ENCODE peak calls at places on chromosomes 7 and 10, in five cellular contexts. D is iPS-NIHi11; R is lower leg skin; O is DND-41; A is stimulated activated CD4-positive, alpha-beta T cell treated with anti-CD3 and anti-CD28 coated beads, Interleukin-4, amount 100 ng/mL, for 24 hours. M is an unnamed sample.

GRCh38 chr7:40899151-40899550 is 764.3 kb downstream of the SUGCT start:
- DNase-seq in O (no peak), A (no peak), D (no peak), R (peak), M (no peak)

GRCh38 chr10:80148166-80148805 is 15.8 kb downstream of the PLAC9 start:
- DNase-seq in O (no peak), A (no peak), D (no peak), R (no peak), M (no peak)

GRCh38 chr7:84136336-84136735 is 58.3 kb downstream of the SEMA3A start:
- DNase-seq in R (no peak), O (no peak), A (no peak), D (peak), M (no peak)

GRCh38 chr7:98472391-98473002 is 71.6 kb upstream of the BAIAP2L1 start:
- DNase-seq in O (no peak), D (no peak), A (no peak), R (no peak), M (no peak)

GRCh38 chr7:47389923-47390630 is 191.8 kb downstream of the TNS3 start:
- DNase-seq in O (no peak), D (no peak), A (no peak), R (peak), M (no peak)

GRCh38 chr7:18671176-18671575 is 175.6 kb downstream of the HDAC9 start:
- DNase-seq in A (no peak), R (no peak), D (no peak), O (no peak), M (no peak)

GRCh38 chr7:63789378-63790176 is 209.1 kb upstream of the ZNF722 start:
- DNase-seq in O (no peak), A (no peak), D (no peak), R (no peak), M (no peak)

GRCh38 chr10:113169853-113170455 is 219.9 kb downstream of the TCF7L2 start:
- DNase-seq in A (peak), D (no peak), R (no peak), O (no peak), M (no peak)

GRCh38 chr10:21649441-21649872 is 115.4 kb downstream of the MLLT10 start:
- DNase-seq in A (no peak), D (no peak), R (no peak), O (no peak), M (no peak)

GRCh38 chr7:53771701-53772100 is 736.3 kb downstream of the POM121L12 start:
- DNase-seq in D (no peak), A (no peak), R (no peak), O (no peak), M (no peak)

GRCh38 chr7:128408709-128409434 is 910 bp downstream of the IMPDH1 start:
- DNase-seq in A (no peak), R (peak), O (no peak), D (no peak), M (peak)

GRCh38 chr7:88669913-88670312 is 89.6 kb upstream of the ZNF804B start:
- DNase-seq in R (no peak), O (no peak), D (no peak), A (no peak), M (no peak)

GRCh38 chr7:53609185-53609584 is 573.8 kb downstream of the POM121L12 start:
- DNase-seq in A (no peak), R (no peak), D (no peak), O (no peak), M (no peak)

GRCh38 chr10:101609481-101609880 is 21.4 kb downstream of the DPCD start:
- DNase-seq in D (no peak), A (no peak), O (no peak), R (no peak), M (no peak)

GRCh38 chr7:149772821-149773425 is 465 bp downstream of the ZNF467 start:
- DNase-seq in R (peak), D (peak), A (peak), O (peak), M (no peak)

GRCh38 chr10:70551971-70552422 is 50.5 kb downstream of the PRF1 start:
- DNase-seq in R (no peak), O (no peak), D (no peak), A (no peak), M (peak)

GRCh38 chr10:23918839-23919238 is 290.1 kb upstream of the KIAA1217 start:
- DNase-seq in A (no peak), R (no peak), D (peak), O (no peak), M (no peak)

GRCh38 chr7:140213684-140214074 is 36.9 kb upstream of the KDM7A start:
- DNase-seq in D (no peak), O (no peak), R (peak), A (no peak), M (no peak)

GRCh38 chr7:133550811-133551210 is 297.9 kb downstream of the EXOC4 start:
- DNase-seq in O (no peak), D (no peak), R (no peak), A (no peak), M (no peak)

GRCh38 chr10:85648279-85648754 is 718.3 kb downstream of the GRID1 start:
- DNase-seq in A (no peak), D (no peak), O (no peak), R (no peak), M (no peak)

GRCh38 chr7:134988161-134988560 is 1.9 kb downstream of the AGBL3 start:
- DNase-seq in D (no peak), R (no peak), A (no peak), O (no peak), M (no peak)

GRCh38 chr7:148116954-148117353 is 473.6 kb upstream of the C7orf33 start:
- DNase-seq in A (no peak), D (no peak), R (no peak), O (no peak), M (no peak)

GRCh38 chr10:100970076-100970913 is 991 bp downstream of the SEMA4G start:
- DNase-seq in O (peak), D (peak), A (no peak), R (no peak), M (peak)

GRCh38 chr10:99975942-99976809 is 33.6 kb downstream of the DNMBP start:
- DNase-seq in R (no peak), A (no peak), D (no peak), O (no peak), M (no peak)

GRCh38 chr7:90709501-90710465 is 113.7 kb downstream of the CDK14 start:
- DNase-seq in O (no peak), D (no peak), A (no peak), R (no peak), M (no peak)

GRCh38 chr7:55574062-55574717 is 1.9 kb upstream of the VOPP1 start:
- DNase-seq in A (no peak), R (no peak), D (no peak), O (no peak), M (no peak)

GRCh38 chr7:143901360-143901709 is 641 bp downstream of the TCAF1 start:
- DNase-seq in R (peak), D (peak), O (peak), A (no peak), M (no peak)

GRCh38 chr10:18254086-18254485 is 113.9 kb downstream of the CACNB2 start:
- DNase-seq in D (no peak), A (no peak), R (no peak), O (no peak), M (no peak)

GRCh38 chr7:95045236-95045923 is 138.0 kb downstream of the PPP1R9A start:
- DNase-seq in R (no peak), D (no peak), A (no peak), O (no peak), M (no peak)

GRCh38 chr10:131895116-131895515 is 5.7 kb upstream of the PPP2R2D start:
- DNase-seq in R (no peak), D (no peak), O (no peak), A (no peak), M (no peak)

GRCh38 chr10:60719721-60720120 is 58.6 kb upstream of the CDK1 start:
- DNase-seq in A (no peak), O (no peak), R (no peak), D (no peak), M (no peak)

GRCh38 chr10:499991-500390 is 189.5 kb downstream of the DIP2C start:
- DNase-seq in R (no peak), A (no peak), D (no peak), O (no peak), M (no peak)

GRCh38 chr10:48649349-48649944 is 35.2 kb upstream of the WDFY4 start:
- DNase-seq in O (no peak), R (peak), D (no peak), A (no peak), M (peak)

GRCh38 chr10:130930821-130931220 is 380.7 kb downstream of the TCERG1L start:
- DNase-seq in A (no peak), R (no peak), O (no peak), D (no peak), M (no peak)

GRCh38 chr7:35716038-35716803 is 21.3 kb upstream of the HERPUD2 start:
- DNase-seq in R (no peak), D (no peak), O (no peak), A (no peak), M (no peak)

GRCh38 chr10:102420810-102421644 is at the start of gene FBXL15:
- DNase-seq in D (peak), O (peak), R (peak), A (peak), M (peak)

GRCh38 chr7:55522268-55522902 is 49.9 kb downstream of the VOPP1 start:
- DNase-seq in O (no peak), D (no peak), A (no peak), R (no peak), M (no peak)

GRCh38 chr10:22500567-22501369 is 155.5 kb downstream of the SPAG6 start:
- DNase-seq in R (no peak), O (no peak), D (no peak), A (no peak), M (no peak)

GRCh38 chr10:23399701-23400144 is 39.2 kb upstream of the OTUD1 start:
- DNase-seq in O (no peak), A (no peak), D (no peak), R (no peak), M (no peak)